ENCODE peak calls at places on chromosomes 5 and 9, in seven cellular contexts. U, V, Z, M, B, C and D are unnamed samples.

GRCh38 chr5:56211298-56211865 is 21.7 kb downstream of the ANKRD55 start:
- DNase-seq in V (no peak), B (no peak), C (no peak), M (peak; percentile 94), U (peak; percentile 80), Z (peak; percentile 38), D (peak; percentile 91)

GRCh38 chr9:3962467-3962866 is 337.4 kb downstream of the GLIS3 start:
- DNase-seq in Z (peak; percentile 23), U (peak; percentile 90), B (no peak), M (peak; percentile 37), V (no peak), C (no peak), D (peak; percentile 89)

GRCh38 chr5:120252839-120253238 is 211.3 kb upstream of the PRR16 start:
- DNase-seq in U (peak; percentile 57), M (peak; percentile 72), C (no peak), Z (no peak), V (no peak), B (no peak), D (no peak)

GRCh38 chr9:73239868-73240267 is 88.2 kb downstream of the ANXA1 start:
- DNase-seq in B (no peak), M (no peak), C (no peak), U (peak; percentile 70), V (no peak), Z (no peak), D (peak; percentile 11)

GRCh38 chr9:97990259-97990658 is 7.1 kb downstream of the ANP32B start:
- DNase-seq in U (peak; percentile 85), M (peak; percentile 66), B (no peak), C (no peak), Z (no peak), V (no peak), D (peak; percentile 68)

GRCh38 chr5:36701085-36701691 is 94.8 kb downstream of the SLC1A3 start:
- DNase-seq in Z (no peak), B (no peak), V (no peak), U (no peak), C (no peak), M (no peak), D (no peak)

GRCh38 chr5:147479949-147480348 is 29.9 kb downstream of the DPYSL3 start:
- DNase-seq in Z (no peak), V (no peak), C (no peak), B (no peak), M (peak; percentile 48), U (peak; percentile 36), D (peak; percentile 42)

GRCh38 chr5:157076558-157076957 is 17.6 kb upstream of the HAVCR1 start:
- DNase-seq in C (peak; percentile 72), U (peak; percentile 28), V (no peak), M (peak; percentile 71), B (no peak), Z (no peak), D (peak; percentile 19)

GRCh38 chr9:89905628-89906338 is 301.0 kb downstream of the GADD45G start:
- DNase-seq in M (no peak), Z (no peak), U (no peak), V (no peak), C (no peak), B (no peak), D (no peak)

GRCh38 chr5:120655828-120656435 is 191.8 kb downstream of the PRR16 start:
- DNase-seq in M (peak; percentile 27), U (peak; percentile 30), C (peak; percentile 47), B (no peak), V (no peak), Z (peak; percentile 7), D (peak; percentile 32)

GRCh38 chr5:34571380-34572041 is 84.6 kb upstream of the RAI14 start:
- DNase-seq in B (no peak), V (no peak), M (peak; percentile 27), U (peak; percentile 77), Z (no peak), C (no peak), D (peak; percentile 70)

GRCh38 chr5:179836225-179837019 is 15.7 kb downstream of the SQSTM1 start:
- DNase-seq in U (peak; percentile 75), C (no peak), B (peak; percentile 78), V (no peak), M (peak; percentile 74), Z (no peak), D (peak; percentile 69)